ENCODE peak calls at places on chromosome 13, in ten cellular contexts. One of them, this sample, is unnamed.

GRCh38 chr13:93723316-93723715 is 496.7 kb downstream of the GPC6 start:
- DNase-seq in EL: no peak
- DNase-seq in stimulated activated CD4-positive, alpha-beta T cell treated with anti-CD3 and anti-CD28 coated beads, TNF-alpha, amount 100 ng/mL, for 24 hours: no peak
- DNase-seq in SJCRH30: no peak
- DNase-seq in PC-9: no peak
- DNase-seq in NCI-H2171: peak
- DNase-seq in activated CD4-positive, CD25-positive, alpha-beta regulatory T cell treated with anti-CD3 and anti-CD28 coated beads, Interleukin-2, amount 50 U/mL, for 16 hours: no peak
- DNase-seq in T follicular helper cell: no peak
- DNase-seq in brain microvascular endothelial cell: peak
- DNase-seq in endothelial cell: no peak
- DNase-seq in this sample: no peak

GRCh38 chr13:50617134-50617721 is 226.3 kb downstream of the DLEU7 start:
- DNase-seq in EL: peak
- DNase-seq in stimulated activated CD4-positive, alpha-beta T cell treated with anti-CD3 and anti-CD28 coated beads, TNF-alpha, amount 100 ng/mL, for 24 hours: no peak
- DNase-seq in SJCRH30: no peak
- DNase-seq in PC-9: peak
- DNase-seq in NCI-H2171: no peak
- DNase-seq in activated CD4-positive, CD25-positive, alpha-beta regulatory T cell treated with anti-CD3 and anti-CD28 coated beads, Interleukin-2, amount 50 U/mL, for 16 hours: no peak
- DNase-seq in T follicular helper cell: no peak
- DNase-seq in brain microvascular endothelial cell: peak
- DNase-seq in endothelial cell: no peak
- DNase-seq in this sample: no peak

GRCh38 chr13:27919934-27920676 is at the start of gene PDX1:
- DNase-seq in EL: peak
- DNase-seq in stimulated activated CD4-positive, alpha-beta T cell treated with anti-CD3 and anti-CD28 coated beads, TNF-alpha, amount 100 ng/mL, for 24 hours: peak
- DNase-seq in SJCRH30: no peak
- DNase-seq in PC-9: no peak
- DNase-seq in NCI-H2171: no peak
- DNase-seq in activated CD4-positive, CD25-positive, alpha-beta regulatory T cell treated with anti-CD3 and anti-CD28 coated beads, Interleukin-2, amount 50 U/mL, for 16 hours: no peak
- DNase-seq in T follicular helper cell: no peak
- DNase-seq in brain microvascular endothelial cell: no peak
- DNase-seq in endothelial cell: peak
- DNase-seq in this sample: peak

GRCh38 chr13:113934576-113934975 is 39.3 kb downstream of the C13orf46 start:
- DNase-seq in EL: no peak
- DNase-seq in stimulated activated CD4-positive, alpha-beta T cell treated with anti-CD3 and anti-CD28 coated beads, TNF-alpha, amount 100 ng/mL, for 24 hours: no peak
- DNase-seq in SJCRH30: no peak
- DNase-seq in PC-9: no peak
- DNase-seq in NCI-H2171: no peak
- DNase-seq in activated CD4-positive, CD25-positive, alpha-beta regulatory T cell treated with anti-CD3 and anti-CD28 coated beads, Interleukin-2, amount 50 U/mL, for 16 hours: no peak
- DNase-seq in T follicular helper cell: no peak
- DNase-seq in brain microvascular endothelial cell: no peak
- DNase-seq in endothelial cell: no peak
- DNase-seq in this sample: no peak

GRCh38 chr13:114077938-114078335 is 54.5 kb downstream of the RASA3 start:
- DNase-seq in EL: peak
- DNase-seq in stimulated activated CD4-positive, alpha-beta T cell treated with anti-CD3 and anti-CD28 coated beads, TNF-alpha, amount 100 ng/mL, for 24 hours: no peak
- DNase-seq in SJCRH30: no peak
- DNase-seq in PC-9: no peak
- DNase-seq in NCI-H2171: no peak
- DNase-seq in activated CD4-positive, CD25-positive, alpha-beta regulatory T cell treated with anti-CD3 and anti-CD28 coated beads, Interleukin-2, amount 50 U/mL, for 16 hours: no peak
- DNase-seq in T follicular helper cell: no peak
- DNase-seq in brain microvascular endothelial cell: peak
- DNase-seq in endothelial cell: peak
- DNase-seq in this sample: no peak

GRCh38 chr13:32903720-32904119 is 112.5 kb upstream of the KL start:
- DNase-seq in EL: no peak
- DNase-seq in stimulated activated CD4-positive, alpha-beta T cell treated with anti-CD3 and anti-CD28 coated beads, TNF-alpha, amount 100 ng/mL, for 24 hours: no peak
- DNase-seq in SJCRH30: no peak
- DNase-seq in PC-9: no peak
- DNase-seq in NCI-H2171: no peak
- DNase-seq in activated CD4-positive, CD25-positive, alpha-beta regulatory T cell treated with anti-CD3 and anti-CD28 coated beads, Interleukin-2, amount 50 U/mL, for 16 hours: no peak
- DNase-seq in T follicular helper cell: no peak
- DNase-seq in brain microvascular endothelial cell: peak
- DNase-seq in endothelial cell: no peak
- DNase-seq in this sample: no peak

GRCh38 chr13:50910483-50910805 is 853 bp downstream of the RNASEH2B start:
- DNase-seq in EL: peak
- DNase-seq in stimulated activated CD4-positive, alpha-beta T cell treated with anti-CD3 and anti-CD28 coated beads, TNF-alpha, amount 100 ng/mL, for 24 hours: no peak
- DNase-seq in SJCRH30: peak
- DNase-seq in PC-9: no peak
- DNase-seq in NCI-H2171: no peak
- DNase-seq in activated CD4-positive, CD25-positive, alpha-beta regulatory T cell treated with anti-CD3 and anti-CD28 coated beads, Interleukin-2, amount 50 U/mL, for 16 hours: no peak
- DNase-seq in T follicular helper cell: no peak
- DNase-seq in brain microvascular endothelial cell: no peak
- DNase-seq in endothelial cell: peak
- DNase-seq in this sample: peak

GRCh38 chr13:112890316-112891131 is 78.5 kb upstream of the MCF2L start:
- DNase-seq in EL: no peak
- DNase-seq in stimulated activated CD4-positive, alpha-beta T cell treated with anti-CD3 and anti-CD28 coated beads, TNF-alpha, amount 100 ng/mL, for 24 hours: no peak
- DNase-seq in SJCRH30: no peak
- DNase-seq in PC-9: no peak
- DNase-seq in NCI-H2171: no peak
- DNase-seq in activated CD4-positive, CD25-positive, alpha-beta regulatory T cell treated with anti-CD3 and anti-CD28 coated beads, Interleukin-2, amount 50 U/mL, for 16 hours: no peak
- DNase-seq in T follicular helper cell: no peak
- DNase-seq in brain microvascular endothelial cell: no peak
- DNase-seq in endothelial cell: no peak
- DNase-seq in this sample: no peak

GRCh38 chr13:70613295-70613694 is 505.0 kb upstream of the KLHL1 start:
- DNase-seq in EL: no peak
- DNase-seq in stimulated activated CD4-positive, alpha-beta T cell treated with anti-CD3 and anti-CD28 coated beads, TNF-alpha, amount 100 ng/mL, for 24 hours: no peak
- DNase-seq in SJCRH30: peak
- DNase-seq in PC-9: no peak
- DNase-seq in NCI-H2171: peak
- DNase-seq in activated CD4-positive, CD25-positive, alpha-beta regulatory T cell treated with anti-CD3 and anti-CD28 coated beads, Interleukin-2, amount 50 U/mL, for 16 hours: no peak
- DNase-seq in T follicular helper cell: no peak
- DNase-seq in brain microvascular endothelial cell: no peak
- DNase-seq in endothelial cell: no peak
- DNase-seq in this sample: peak

GRCh38 chr13:111623170-111623569 is 302.7 kb downstream of the TEX29 start:
- DNase-seq in EL: no peak
- DNase-seq in stimulated activated CD4-positive, alpha-beta T cell treated with anti-CD3 and anti-CD28 coated beads, TNF-alpha, amount 100 ng/mL, for 24 hours: no peak
- DNase-seq in SJCRH30: no peak
- DNase-seq in PC-9: no peak
- DNase-seq in NCI-H2171: no peak
- DNase-seq in activated CD4-positive, CD25-positive, alpha-beta regulatory T cell treated with anti-CD3 and anti-CD28 coated beads, Interleukin-2, amount 50 U/mL, for 16 hours: no peak
- DNase-seq in T follicular helper cell: no peak
- DNase-seq in brain microvascular endothelial cell: no peak
- DNase-seq in endothelial cell: no peak
- DNase-seq in this sample: no peak

GRCh38 chr13:40480915-40481525 is 185.4 kb downstream of the FOXO1 start:
- DNase-seq in EL: no peak
- DNase-seq in stimulated activated CD4-positive, alpha-beta T cell treated with anti-CD3 and anti-CD28 coated beads, TNF-alpha, amount 100 ng/mL, for 24 hours: no peak
- DNase-seq in SJCRH30: no peak
- DNase-seq in PC-9: no peak
- DNase-seq in NCI-H2171: no peak
- DNase-seq in activated CD4-positive, CD25-positive, alpha-beta regulatory T cell treated with anti-CD3 and anti-CD28 coated beads, Interleukin-2, amount 50 U/mL, for 16 hours: no peak
- DNase-seq in T follicular helper cell: no peak
- DNase-seq in brain microvascular endothelial cell: no peak
- DNase-seq in endothelial cell: no peak
- DNase-seq in this sample: no peak

GRCh38 chr13:95745289-95745688 is 68.3 kb downstream of the DNAJC3 start:
- DNase-seq in EL: no peak
- DNase-seq in stimulated activated CD4-positive, alpha-beta T cell treated with anti-CD3 and anti-CD28 coated beads, TNF-alpha, amount 100 ng/mL, for 24 hours: no peak
- DNase-seq in SJCRH30: no peak
- DNase-seq in PC-9: no peak
- DNase-seq in NCI-H2171: no peak
- DNase-seq in activated CD4-positive, CD25-positive, alpha-beta regulatory T cell treated with anti-CD3 and anti-CD28 coated beads, Interleukin-2, amount 50 U/mL, for 16 hours: no peak
- DNase-seq in T follicular helper cell: no peak
- DNase-seq in brain microvascular endothelial cell: no peak
- DNase-seq in endothelial cell: no peak
- DNase-seq in this sample: peak

GRCh38 chr13:27448308-27448707 is 2.1 kb downstream of the MTIF3 start:
- DNase-seq in EL: no peak
- DNase-seq in stimulated activated CD4-positive, alpha-beta T cell treated with anti-CD3 and anti-CD28 coated beads, TNF-alpha, amount 100 ng/mL, for 24 hours: no peak
- DNase-seq in SJCRH30: no peak
- DNase-seq in PC-9: no peak
- DNase-seq in NCI-H2171: no peak
- DNase-seq in activated CD4-positive, CD25-positive, alpha-beta regulatory T cell treated with anti-CD3 and anti-CD28 coated beads, Interleukin-2, amount 50 U/mL, for 16 hours: no peak
- DNase-seq in T follicular helper cell: no peak
- DNase-seq in brain microvascular endothelial cell: no peak
- DNase-seq in endothelial cell: no peak
- DNase-seq in this sample: no peak

GRCh38 chr13:70708744-70709143 is 600.5 kb upstream of the KLHL1 start:
- DNase-seq in EL: no peak
- DNase-seq in stimulated activated CD4-positive, alpha-beta T cell treated with anti-CD3 and anti-CD28 coated beads, TNF-alpha, amount 100 ng/mL, for 24 hours: no peak
- DNase-seq in SJCRH30: peak
- DNase-seq in PC-9: no peak
- DNase-seq in NCI-H2171: no peak
- DNase-seq in activated CD4-positive, CD25-positive, alpha-beta regulatory T cell treated with anti-CD3 and anti-CD28 coated beads, Interleukin-2, amount 50 U/mL, for 16 hours: no peak
- DNase-seq in T follicular helper cell: no peak
- DNase-seq in brain microvascular endothelial cell: no peak
- DNase-seq in endothelial cell: no peak
- DNase-seq in this sample: no peak

GRCh38 chr13:95207769-95208366 is 93.4 kb downstream of the ABCC4 start:
- DNase-seq in EL: no peak
- DNase-seq in stimulated activated CD4-positive, alpha-beta T cell treated with anti-CD3 and anti-CD28 coated beads, TNF-alpha, amount 100 ng/mL, for 24 hours: no peak
- DNase-seq in SJCRH30: no peak
- DNase-seq in PC-9: no peak
- DNase-seq in NCI-H2171: no peak
- DNase-seq in activated CD4-positive, CD25-positive, alpha-beta regulatory T cell treated with anti-CD3 and anti-CD28 coated beads, Interleukin-2, amount 50 U/mL, for 16 hours: no peak
- DNase-seq in T follicular helper cell: no peak
- DNase-seq in brain microvascular endothelial cell: no peak
- DNase-seq in endothelial cell: no peak
- DNase-seq in this sample: no peak

GRCh38 chr13:45393941-45394570 is 24.1 kb downstream of the SLC25A30 start:
- DNase-seq in EL: peak
- DNase-seq in stimulated activated CD4-positive, alpha-beta T cell treated with anti-CD3 and anti-CD28 coated beads, TNF-alpha, amount 100 ng/mL, for 24 hours: no peak
- DNase-seq in SJCRH30: peak
- DNase-seq in PC-9: peak
- DNase-seq in NCI-H2171: peak
- DNase-seq in activated CD4-positive, CD25-positive, alpha-beta regulatory T cell treated with anti-CD3 and anti-CD28 coated beads, Interleukin-2, amount 50 U/mL, for 16 hours: no peak
- DNase-seq in T follicular helper cell: no peak
- DNase-seq in brain microvascular endothelial cell: no peak
- DNase-seq in endothelial cell: peak
- DNase-seq in this sample: peak

GRCh38 chr13:103145476-103145875 is 79.3 kb upstream of the SLC10A2 start:
- DNase-seq in EL: no peak
- DNase-seq in stimulated activated CD4-positive, alpha-beta T cell treated with anti-CD3 and anti-CD28 coated beads, TNF-alpha, amount 100 ng/mL, for 24 hours: no peak
- DNase-seq in SJCRH30: no peak
- DNase-seq in PC-9: peak
- DNase-seq in NCI-H2171: no peak
- DNase-seq in activated CD4-positive, CD25-positive, alpha-beta regulatory T cell treated with anti-CD3 and anti-CD28 coated beads, Interleukin-2, amount 50 U/mL, for 16 hours: no peak
- DNase-seq in T follicular helper cell: no peak
- DNase-seq in brain microvascular endothelial cell: peak
- DNase-seq in endothelial cell: no peak
- DNase-seq in this sample: peak

GRCh38 chr13:66965146-66965545 is 265.0 kb downstream of the PCDH9 start:
- DNase-seq in EL: no peak
- DNase-seq in stimulated activated CD4-positive, alpha-beta T cell treated with anti-CD3 and anti-CD28 coated beads, TNF-alpha, amount 100 ng/mL, for 24 hours: no peak
- DNase-seq in SJCRH30: no peak
- DNase-seq in PC-9: no peak
- DNase-seq in NCI-H2171: no peak
- DNase-seq in activated CD4-positive, CD25-positive, alpha-beta regulatory T cell treated with anti-CD3 and anti-CD28 coated beads, Interleukin-2, amount 50 U/mL, for 16 hours: no peak
- DNase-seq in T follicular helper cell: no peak
- DNase-seq in brain microvascular endothelial cell: no peak
- DNase-seq in endothelial cell: no peak
- DNase-seq in this sample: no peak

GRCh38 chr13:27455331-27455855 is 5.0 kb upstream of the MTIF3 start:
- DNase-seq in EL: no peak
- DNase-seq in stimulated activated CD4-positive, alpha-beta T cell treated with anti-CD3 and anti-CD28 coated beads, TNF-alpha, amount 100 ng/mL, for 24 hours: no peak
- DNase-seq in SJCRH30: no peak
- DNase-seq in PC-9: no peak
- DNase-seq in NCI-H2171: no peak
- DNase-seq in activated CD4-positive, CD25-positive, alpha-beta regulatory T cell treated with anti-CD3 and anti-CD28 coated beads, Interleukin-2, amount 50 U/mL, for 16 hours: no peak
- DNase-seq in T follicular helper cell: no peak
- DNase-seq in brain microvascular endothelial cell: no peak
- DNase-seq in endothelial cell: no peak
- DNase-seq in this sample: no peak

GRCh38 chr13:37681295-37682032 is 82.9 kb upstream of the POSTN start:
- DNase-seq in EL: peak
- DNase-seq in stimulated activated CD4-positive, alpha-beta T cell treated with anti-CD3 and anti-CD28 coated beads, TNF-alpha, amount 100 ng/mL, for 24 hours: no peak
- DNase-seq in SJCRH30: no peak
- DNase-seq in PC-9: no peak
- DNase-seq in NCI-H2171: no peak
- DNase-seq in activated CD4-positive, CD25-positive, alpha-beta regulatory T cell treated with anti-CD3 and anti-CD28 coated beads, Interleukin-2, amount 50 U/mL, for 16 hours: no peak
- DNase-seq in T follicular helper cell: no peak
- DNase-seq in brain microvascular endothelial cell: peak
- DNase-seq in endothelial cell: no peak
- DNase-seq in this sample: peak

GRCh38 chr13:39462456-39462855 is 140.5 kb downstream of the LHFPL6 start:
- DNase-seq in EL: no peak
- DNase-seq in stimulated activated CD4-positive, alpha-beta T cell treated with anti-CD3 and anti-CD28 coated beads, TNF-alpha, amount 100 ng/mL, for 24 hours: no peak
- DNase-seq in SJCRH30: no peak
- DNase-seq in PC-9: peak
- DNase-seq in NCI-H2171: no peak
- DNase-seq in activated CD4-positive, CD25-positive, alpha-beta regulatory T cell treated with anti-CD3 and anti-CD28 coated beads, Interleukin-2, amount 50 U/mL, for 16 hours: no peak
- DNase-seq in T follicular helper cell: no peak
- DNase-seq in brain microvascular endothelial cell: no peak
- DNase-seq in endothelial cell: no peak
- DNase-seq in this sample: peak

GRCh38 chr13:77696006-77696862 is 1.3 kb upstream of the SLAIN1 start:
- DNase-seq in EL: no peak
- DNase-seq in stimulated activated CD4-positive, alpha-beta T cell treated with anti-CD3 and anti-CD28 coated beads, TNF-alpha, amount 100 ng/mL, for 24 hours: no peak
- DNase-seq in SJCRH30: no peak
- DNase-seq in PC-9: no peak
- DNase-seq in NCI-H2171: no peak
- DNase-seq in activated CD4-positive, CD25-positive, alpha-beta regulatory T cell treated with anti-CD3 and anti-CD28 coated beads, Interleukin-2, amount 50 U/mL, for 16 hours: no peak
- DNase-seq in T follicular helper cell: no peak
- DNase-seq in brain microvascular endothelial cell: no peak
- DNase-seq in endothelial cell: no peak
- DNase-seq in this sample: no peak

GRCh38 chr13:65095118-65095517 is 2135.0 kb downstream of the PCDH9 start:
- DNase-seq in EL: no peak
- DNase-seq in stimulated activated CD4-positive, alpha-beta T cell treated with anti-CD3 and anti-CD28 coated beads, TNF-alpha, amount 100 ng/mL, for 24 hours: no peak
- DNase-seq in SJCRH30: no peak
- DNase-seq in PC-9: no peak
- DNase-seq in NCI-H2171: no peak
- DNase-seq in activated CD4-positive, CD25-positive, alpha-beta regulatory T cell treated with anti-CD3 and anti-CD28 coated beads, Interleukin-2, amount 50 U/mL, for 16 hours: no peak
- DNase-seq in T follicular helper cell: no peak
- DNase-seq in brain microvascular endothelial cell: no peak
- DNase-seq in endothelial cell: no peak
- DNase-seq in this sample: no peak

GRCh38 chr13:80340643-80341097 is 256 bp downstream of the SPRY2 start:
- DNase-seq in EL: no peak
- DNase-seq in stimulated activated CD4-positive, alpha-beta T cell treated with anti-CD3 and anti-CD28 coated beads, TNF-alpha, amount 100 ng/mL, for 24 hours: no peak
- DNase-seq in SJCRH30: no peak
- DNase-seq in PC-9: peak
- DNase-seq in NCI-H2171: no peak
- DNase-seq in activated CD4-positive, CD25-positive, alpha-beta regulatory T cell treated with anti-CD3 and anti-CD28 coated beads, Interleukin-2, amount 50 U/mL, for 16 hours: no peak
- DNase-seq in T follicular helper cell: no peak
- DNase-seq in brain microvascular endothelial cell: peak
- DNase-seq in endothelial cell: no peak
- DNase-seq in this sample: peak

GRCh38 chr13:42215578-42216421 is 56.2 kb upstream of the AKAP11 start:
- DNase-seq in EL: peak
- DNase-seq in stimulated activated CD4-positive, alpha-beta T cell treated with anti-CD3 and anti-CD28 coated beads, TNF-alpha, amount 100 ng/mL, for 24 hours: peak
- DNase-seq in SJCRH30: peak
- DNase-seq in PC-9: no peak
- DNase-seq in NCI-H2171: no peak
- DNase-seq in activated CD4-positive, CD25-positive, alpha-beta regulatory T cell treated with anti-CD3 and anti-CD28 coated beads, Interleukin-2, amount 50 U/mL, for 16 hours: no peak
- DNase-seq in T follicular helper cell: no peak
- DNase-seq in brain microvascular endothelial cell: peak
- DNase-seq in endothelial cell: peak
- DNase-seq in this sample: peak

GRCh38 chr13:45873491-45874360 is 22.2 kb upstream of the SIAH3 start:
- DNase-seq in EL: peak
- DNase-seq in stimulated activated CD4-positive, alpha-beta T cell treated with anti-CD3 and anti-CD28 coated beads, TNF-alpha, amount 100 ng/mL, for 24 hours: no peak
- DNase-seq in SJCRH30: no peak
- DNase-seq in PC-9: no peak
- DNase-seq in NCI-H2171: no peak
- DNase-seq in activated CD4-positive, CD25-positive, alpha-beta regulatory T cell treated with anti-CD3 and anti-CD28 coated beads, Interleukin-2, amount 50 U/mL, for 16 hours: no peak
- DNase-seq in T follicular helper cell: no peak
- DNase-seq in brain microvascular endothelial cell: no peak
- DNase-seq in endothelial cell: no peak
- DNase-seq in this sample: peak

GRCh38 chr13:24618219-24618955 is 61.8 kb upstream of the ATP12A start:
- DNase-seq in EL: no peak
- DNase-seq in stimulated activated CD4-positive, alpha-beta T cell treated with anti-CD3 and anti-CD28 coated beads, TNF-alpha, amount 100 ng/mL, for 24 hours: peak
- DNase-seq in SJCRH30: no peak
- DNase-seq in PC-9: no peak
- DNase-seq in NCI-H2171: no peak
- DNase-seq in activated CD4-positive, CD25-positive, alpha-beta regulatory T cell treated with anti-CD3 and anti-CD28 coated beads, Interleukin-2, amount 50 U/mL, for 16 hours: peak
- DNase-seq in T follicular helper cell: peak
- DNase-seq in brain microvascular endothelial cell: no peak
- DNase-seq in endothelial cell: no peak
- DNase-seq in this sample: no peak

GRCh38 chr13:75299206-75299605 is 182.8 kb downstream of the TBC1D4 start:
- DNase-seq in EL: no peak
- DNase-seq in stimulated activated CD4-positive, alpha-beta T cell treated with anti-CD3 and anti-CD28 coated beads, TNF-alpha, amount 100 ng/mL, for 24 hours: no peak
- DNase-seq in SJCRH30: peak
- DNase-seq in PC-9: no peak
- DNase-seq in NCI-H2171: no peak
- DNase-seq in activated CD4-positive, CD25-positive, alpha-beta regulatory T cell treated with anti-CD3 and anti-CD28 coated beads, Interleukin-2, amount 50 U/mL, for 16 hours: no peak
- DNase-seq in T follicular helper cell: no peak
- DNase-seq in brain microvascular endothelial cell: no peak
- DNase-seq in endothelial cell: no peak
- DNase-seq in this sample: no peak

This sample was measured in epithelial cell of esophagus.